ENCODE peak calls at places on chromosome 3, in four cellular contexts. E, F, L and K are unnamed samples.

GRCh38 chr3:113769551-113769950 is 22.7 kb downstream of the ATP6V1A start:
- DNase-seq in E (no peak), F (peak), L (no peak), K (no peak)

GRCh38 chr3:183781246-183781645 is 44.1 kb downstream of the MAP6D1 start:
- DNase-seq in E (no peak), F (no peak), L (no peak), K (no peak)

GRCh38 chr3:198093082-198093679 is 133.2 kb downstream of the LMLN start:
- DNase-seq in E (no peak), F (no peak), L (no peak), K (no peak)

GRCh38 chr3:9837701-9838582 is 5.9 kb downstream of the RPUSD3 start:
- DNase-seq in E (no peak), F (no peak), L (no peak), K (no peak)

GRCh38 chr3:178684881-178685590 is 148.8 kb downstream of the KCNMB2 start:
- DNase-seq in E (no peak), F (no peak), L (no peak), K (no peak)

GRCh38 chr3:188993140-188993539 is 178.6 kb upstream of the TPRG1 start:
- DNase-seq in E (no peak), F (no peak), L (no peak), K (no peak)

GRCh38 chr3:180142041-180142440 is 105.3 kb upstream of the PEX5L start:
- DNase-seq in E (no peak), F (no peak), L (no peak), K (no peak)

GRCh38 chr3:188468672-188469071 is 314.7 kb downstream of the LPP start:
- DNase-seq in E (peak), F (no peak), L (no peak), K (peak)

GRCh38 chr3:17258823-17259436 is 374.2 kb downstream of the PLCL2 start:
- DNase-seq in E (peak), F (peak), L (no peak), K (peak)

GRCh38 chr3:55185380-55185779 is 257.5 kb upstream of the LRTM1 start:
- DNase-seq in E (no peak), F (no peak), L (no peak), K (no peak)

GRCh38 chr3:163562625-163563024 is 1515.7 kb downstream of the SI start:
- DNase-seq in E (no peak), F (no peak), L (no peak), K (no peak)

GRCh38 chr3:11606865-11607440 is 36.8 kb downstream of the VGLL4 start:
- DNase-seq in E (no peak), F (no peak), L (no peak), K (no peak)

GRCh38 chr3:48456466-48456865 is 9.9 kb downstream of the ATRIP start:
- DNase-seq in E (no peak), F (peak), L (no peak), K (no peak)

GRCh38 chr3:23312866-23313265 is 109.7 kb downstream of the UBE2E2 start:
- DNase-seq in E (no peak), F (no peak), L (no peak), K (no peak)

GRCh38 chr3:29282431-29283296 is 1.8 kb downstream of the RBMS3 start:
- DNase-seq in E (no peak), F (no peak), L (no peak), K (peak)

GRCh38 chr3:158747417-158747816 is 15.2 kb upstream of the RARRES1 start:
- DNase-seq in E (no peak), F (no peak), L (no peak), K (no peak)

GRCh38 chr3:54863366-54863765 is 64.5 kb downstream of the LRTM1 start:
- DNase-seq in E (no peak), F (no peak), L (no peak), K (no peak)

GRCh38 chr3:100269410-100270217 is 8.8 kb downstream of the TBC1D23 start:
- DNase-seq in E (no peak), F (peak), L (no peak), K (peak)

GRCh38 chr3:65888980-65889706 is 149.6 kb downstream of the MAGI1 start:
- DNase-seq in E (no peak), F (no peak), L (no peak), K (no peak)

GRCh38 chr3:101690972-101691371 is 4.5 kb upstream of the RPL24 start:
- DNase-seq in E (no peak), F (no peak), L (no peak), K (no peak)

GRCh38 chr3:152205097-152205593 is 63.6 kb upstream of the MBNL1 start:
- DNase-seq in E (no peak), F (no peak), L (no peak), K (no peak)

GRCh38 chr3:13262493-13263211 is 157.5 kb downstream of the NUP210 start:
- DNase-seq in E (no peak), F (no peak), L (no peak), K (no peak)

GRCh38 chr3:136787226-136787793 is 31.6 kb upstream of the SLC35G2 start:
- DNase-seq in E (peak), F (peak), L (no peak), K (no peak)

GRCh38 chr3:179608931-179609720 is 4.5 kb downstream of the NDUFB5 start:
- DNase-seq in E (no peak), F (no peak), L (no peak), K (peak)

GRCh38 chr3:101926594-101927105 is 77.3 kb downstream of the NFKBIZ start:
- DNase-seq in E (no peak), F (no peak), L (no peak), K (no peak)

GRCh38 chr3:46667061-46667621 is 26.3 kb downstream of the ALS2CL start:
- DNase-seq in E (no peak), F (no peak), L (no peak), K (no peak)

GRCh38 chr3:110579841-110580550 is 491.6 kb upstream of the NECTIN3 start:
- DNase-seq in E (no peak), F (no peak), L (no peak), K (no peak)

GRCh38 chr3:190227064-190227463 is 95.2 kb downstream of the CLDN1 start:
- DNase-seq in E (no peak), F (no peak), L (no peak), K (no peak)

GRCh38 chr3:4426782-4427344 is 40.2 kb downstream of the SUMF1 start:
- DNase-seq in E (no peak), F (no peak), L (no peak), K (no peak)

GRCh38 chr3:8552223-8552762 is 50.7 kb downstream of the LMCD1 start:
- DNase-seq in E (no peak), F (no peak), L (no peak), K (no peak)

GRCh38 chr3:159796744-159797143 is 191.9 kb upstream of the IL12A start:
- DNase-seq in E (no peak), F (no peak), L (no peak), K (no peak)

GRCh38 chr3:189937302-189938255 is 183.1 kb downstream of the P3H2 start:
- DNase-seq in E (no peak), F (no peak), L (no peak), K (no peak)

GRCh38 chr3:101070260-101071121 is 77.3 kb upstream of the ABI3BP start:
- DNase-seq in E (no peak), F (peak), L (peak), K (peak)

GRCh38 chr3:120472121-120472844 is 21.5 kb upstream of the FSTL1 start:
- DNase-seq in E (no peak), F (no peak), L (no peak), K (no peak)

GRCh38 chr3:53102601-53103147 is 27.6 kb downstream of the RFT1 start:
- DNase-seq in E (no peak), F (peak), L (no peak), K (peak)

GRCh38 chr3:109109574-109109973 is 8.4 kb downstream of the MORC1 start:
- DNase-seq in E (no peak), F (no peak), L (no peak), K (no peak)

GRCh38 chr3:24830230-24831152 is 335.8 kb upstream of the THRB start:
- DNase-seq in E (no peak), F (peak), L (no peak), K (peak)

GRCh38 chr3:36597422-36597821 is 166.9 kb downstream of the DCLK3 start:
- DNase-seq in E (no peak), F (peak), L (no peak), K (no peak)